ENCODE peak calls at places on chromosome X, in five cellular contexts. One of them, this sample, is unnamed.

GRCh38 chrX:99603076-99603814 is 806.8 kb downstream of the PCDH19 start:
- DNase-seq in glutamatergic neuron: no peak
- DNase-seq in choroid plexus epithelial cell: no peak
- DNase-seq in neural crest cell: no peak
- DNase-seq in HEK293T: no peak
- DNase-seq in this sample: no peak

GRCh38 chrX:12844319-12844718 is 22.6 kb upstream of the TLR7 start:
- DNase-seq in glutamatergic neuron: no peak
- DNase-seq in neural crest cell: no peak
- DNase-seq in choroid plexus epithelial cell: no peak
- DNase-seq in HEK293T: no peak
- DNase-seq in this sample: no peak

GRCh38 chrX:23904096-23904495 is 3.6 kb downstream of the APOO start:
- DNase-seq in neural crest cell: no peak
- DNase-seq in glutamatergic neuron: no peak
- DNase-seq in HEK293T: no peak
- DNase-seq in choroid plexus epithelial cell: peak; percentile 70
- DNase-seq in this sample: peak; percentile 42

GRCh38 chrX:24149346-24150050 is at the start of gene ZFX:
- DNase-seq in choroid plexus epithelial cell: peak; percentile 64
- DNase-seq in glutamatergic neuron: peak; percentile 59
- DNase-seq in HEK293T: no peak
- DNase-seq in neural crest cell: peak; percentile 54
- DNase-seq in this sample: peak; percentile 64

GRCh38 chrX:149470960-149471359 is 34.1 kb downstream of the IDS start:
- DNase-seq in HEK293T: peak; percentile 92
- DNase-seq in neural crest cell: peak; percentile 77
- DNase-seq in glutamatergic neuron: peak; percentile 83
- DNase-seq in choroid plexus epithelial cell: peak; percentile 65
- DNase-seq in this sample: peak; percentile 46

GRCh38 chrX:43633757-43634156 is 22.3 kb upstream of the MAOA start:
- DNase-seq in neural crest cell: no peak
- DNase-seq in HEK293T: no peak
- DNase-seq in glutamatergic neuron: no peak
- DNase-seq in choroid plexus epithelial cell: no peak
- DNase-seq in this sample: no peak

GRCh38 chrX:112644713-112645112 is 35.0 kb downstream of the LHFPL1 start:
- DNase-seq in neural crest cell: no peak
- DNase-seq in choroid plexus epithelial cell: no peak
- DNase-seq in HEK293T: no peak
- DNase-seq in glutamatergic neuron: no peak
- DNase-seq in this sample: no peak

GRCh38 chrX:109847257-109848187 is 114.5 kb upstream of the ACSL4 start:
- DNase-seq in HEK293T: no peak
- DNase-seq in glutamatergic neuron: no peak
- DNase-seq in choroid plexus epithelial cell: peak; percentile 71
- DNase-seq in neural crest cell: no peak
- DNase-seq in this sample: peak; percentile 27

GRCh38 chrX:9285342-9285771 is 179.5 kb upstream of the TBL1X start:
- DNase-seq in glutamatergic neuron: no peak
- DNase-seq in HEK293T: no peak
- DNase-seq in neural crest cell: no peak
- DNase-seq in choroid plexus epithelial cell: no peak
- DNase-seq in this sample: no peak

GRCh38 chrX:120015145-120016067 is 62.1 kb downstream of the RHOXF2B start:
- DNase-seq in HEK293T: no peak
- DNase-seq in glutamatergic neuron: no peak
- DNase-seq in neural crest cell: no peak
- DNase-seq in choroid plexus epithelial cell: no peak
- DNase-seq in this sample: no peak

GRCh38 chrX:129721414-129721813 is 17.4 kb upstream of the XPNPEP2 start:
- DNase-seq in neural crest cell: no peak
- DNase-seq in glutamatergic neuron: no peak
- DNase-seq in choroid plexus epithelial cell: no peak
- DNase-seq in HEK293T: no peak
- DNase-seq in this sample: no peak

GRCh38 chrX:148872153-148872540 is 371.7 kb downstream of the AFF2 start:
- DNase-seq in choroid plexus epithelial cell: no peak
- DNase-seq in glutamatergic neuron: no peak
- DNase-seq in neural crest cell: no peak
- DNase-seq in HEK293T: no peak
- DNase-seq in this sample: no peak

GRCh38 chrX:131816551-131817136 is 206.5 kb upstream of the STK26 start:
- DNase-seq in HEK293T: peak; percentile 44
- DNase-seq in neural crest cell: no peak
- DNase-seq in choroid plexus epithelial cell: no peak
- DNase-seq in glutamatergic neuron: no peak
- DNase-seq in this sample: peak; percentile 65

GRCh38 chrX:138756234-138756633 is 44.7 kb upstream of the FGF13 start:
- DNase-seq in glutamatergic neuron: peak; percentile 64
- DNase-seq in choroid plexus epithelial cell: peak; percentile 1
- DNase-seq in neural crest cell: peak; percentile 28
- DNase-seq in HEK293T: peak; percentile 19
- DNase-seq in this sample: peak; percentile 2

GRCh38 chrX:49192722-49193328 is 6.7 kb upstream of the PRICKLE3 start:
- DNase-seq in HEK293T: peak; percentile 46
- DNase-seq in glutamatergic neuron: peak; percentile 51
- DNase-seq in choroid plexus epithelial cell: peak; percentile 58
- DNase-seq in neural crest cell: peak; percentile 25
- DNase-seq in this sample: peak; percentile 8

GRCh38 chrX:17613979-17614572 is 123.2 kb upstream of the SCML1 start:
- DNase-seq in glutamatergic neuron: no peak
- DNase-seq in HEK293T: peak; percentile 31
- DNase-seq in neural crest cell: no peak
- DNase-seq in choroid plexus epithelial cell: peak; percentile 93
- DNase-seq in this sample: no peak

GRCh38 chrX:24110049-24110448 is 39.5 kb upstream of the ZFX start:
- DNase-seq in HEK293T: no peak
- DNase-seq in glutamatergic neuron: no peak
- DNase-seq in neural crest cell: no peak
- DNase-seq in choroid plexus epithelial cell: no peak
- DNase-seq in this sample: no peak

GRCh38 chrX:48703642-48704481 is 7.3 kb downstream of the SUV39H1 start:
- DNase-seq in choroid plexus epithelial cell: peak; percentile 9
- DNase-seq in glutamatergic neuron: no peak
- DNase-seq in neural crest cell: no peak
- DNase-seq in HEK293T: no peak
- DNase-seq in this sample: no peak

GRCh38 chrX:115696039-115696438 is 135.1 kb downstream of the PLS3 start:
- DNase-seq in HEK293T: no peak
- DNase-seq in neural crest cell: no peak
- DNase-seq in glutamatergic neuron: no peak
- DNase-seq in choroid plexus epithelial cell: no peak
- DNase-seq in this sample: no peak

GRCh38 chrX:111519215-111519614 is 7.8 kb downstream of the SERTM2 start:
- DNase-seq in HEK293T: no peak
- DNase-seq in choroid plexus epithelial cell: peak; percentile 91
- DNase-seq in glutamatergic neuron: no peak
- DNase-seq in neural crest cell: peak; percentile 20
- DNase-seq in this sample: peak; percentile 2

GRCh38 chrX:31483336-31483735 is 411.5 kb upstream of the FTHL17 start:
- DNase-seq in HEK293T: no peak
- DNase-seq in glutamatergic neuron: no peak
- DNase-seq in neural crest cell: no peak
- DNase-seq in choroid plexus epithelial cell: peak; percentile 83
- DNase-seq in this sample: peak; percentile 63

GRCh38 chrX:82224961-82225360 is 1023.1 kb downstream of the SH3BGRL start:
- DNase-seq in HEK293T: no peak
- DNase-seq in neural crest cell: no peak
- DNase-seq in choroid plexus epithelial cell: no peak
- DNase-seq in glutamatergic neuron: no peak
- DNase-seq in this sample: no peak

GRCh38 chrX:16603822-16604221 is 46.1 kb upstream of the S100G start:
- DNase-seq in neural crest cell: no peak
- DNase-seq in choroid plexus epithelial cell: peak; percentile 23
- DNase-seq in HEK293T: no peak
- DNase-seq in glutamatergic neuron: no peak
- DNase-seq in this sample: no peak

GRCh38 chrX:131792356-131792749 is 230.7 kb upstream of the STK26 start:
- DNase-seq in glutamatergic neuron: no peak
- DNase-seq in HEK293T: peak; percentile 60
- DNase-seq in choroid plexus epithelial cell: no peak
- DNase-seq in neural crest cell: no peak
- DNase-seq in this sample: peak; percentile 87

GRCh38 chrX:120308558-120308957 is 2.7 kb downstream of the TMEM255A start:
- DNase-seq in choroid plexus epithelial cell: no peak
- DNase-seq in glutamatergic neuron: peak; percentile 58
- DNase-seq in HEK293T: no peak
- DNase-seq in neural crest cell: no peak
- DNase-seq in this sample: no peak

GRCh38 chrX:2351999-2352995 is 148.5 kb downstream of the DHRSX start:
- DNase-seq in glutamatergic neuron: no peak
- DNase-seq in HEK293T: no peak
- DNase-seq in neural crest cell: no peak
- DNase-seq in choroid plexus epithelial cell: peak; percentile 87
- DNase-seq in this sample: peak; percentile 94

GRCh38 chrX:48153769-48154168 is 23.3 kb downstream of the SPACA5B start:
- DNase-seq in glutamatergic neuron: no peak
- DNase-seq in neural crest cell: no peak
- DNase-seq in HEK293T: no peak
- DNase-seq in choroid plexus epithelial cell: no peak
- DNase-seq in this sample: no peak